ENCODE peak calls at places on chromosomes 2 and 18, in five cellular contexts. T is progenitor cell of endocrine pancreas, M is PC-3, I is CD14-positive monocyte, Q is heart left ventricle. Z is an unnamed sample.

GRCh38 chr2:182368446-182368845 is 58.4 kb downstream of the PDE1A start:
- DNase-seq in I (no peak), M (no peak), Q (no peak), T (no peak), Z (no peak)

GRCh38 chr2:147320148-147320547 is 524.7 kb upstream of the ACVR2A start:
- DNase-seq in T (no peak), M (no peak), I (no peak), Q (no peak), Z (no peak)

GRCh38 chr18:49690307-49690706 is 123.0 kb downstream of the ACAA2 start:
- DNase-seq in M (peak; percentile 78), Q (no peak), T (no peak), I (no peak), Z (no peak)

GRCh38 chr18:79983793-79984192 is 4.6 kb downstream of the TXNL4A start:
- DNase-seq in T (no peak), I (no peak), M (no peak), Q (no peak), Z (no peak)

GRCh38 chr2:64913357-64913869 is 75.8 kb upstream of the SLC1A4 start:
- DNase-seq in Q (no peak), T (peak; percentile 40), I (no peak), M (peak; percentile 48), Z (no peak)

GRCh38 chr18:31581498-31582197 is 10.0 kb upstream of the TTR start:
- DNase-seq in M (peak; percentile 7), I (no peak), T (no peak), Q (no peak), Z (no peak)

GRCh38 chr18:422966-423365 is 77.5 kb downstream of the COLEC12 start:
- DNase-seq in Q (no peak), M (no peak), I (no peak), T (no peak), Z (no peak)

GRCh38 chr2:105224444-105224843 is 17.1 kb upstream of the GPR45 start:
- DNase-seq in I (no peak), M (no peak), T (no peak), Q (no peak), Z (no peak)

GRCh38 chr2:46365913-46366674 is 68.9 kb downstream of the EPAS1 start:
- DNase-seq in Q (no peak), I (no peak), M (peak; percentile 27), T (no peak), Z (no peak)

GRCh38 chr2:46367286-46367685 is 70.1 kb downstream of the EPAS1 start:
- DNase-seq in M (no peak), T (no peak), Q (no peak), I (no peak), Z (no peak)

GRCh38 chr2:46364797-46365457 is 67.7 kb downstream of the EPAS1 start:
- DNase-seq in Q (no peak), I (no peak), M (peak; percentile 83), T (no peak), Z (no peak)

GRCh38 chr2:46368416-46368815 is 71.2 kb downstream of the EPAS1 start:
- DNase-seq in I (no peak), M (no peak), Q (no peak), T (no peak), Z (no peak)

GRCh38 chr2:46366675-46367067 is 69.5 kb downstream of the EPAS1 start:
- DNase-seq in T (no peak), Q (no peak), M (no peak), I (no peak), Z (no peak)
- TF ChIP-seq CTCF in T (no peak), Q (no peak), M (no peak), I (no peak), Z (peak; percentile 41)

DNA sequence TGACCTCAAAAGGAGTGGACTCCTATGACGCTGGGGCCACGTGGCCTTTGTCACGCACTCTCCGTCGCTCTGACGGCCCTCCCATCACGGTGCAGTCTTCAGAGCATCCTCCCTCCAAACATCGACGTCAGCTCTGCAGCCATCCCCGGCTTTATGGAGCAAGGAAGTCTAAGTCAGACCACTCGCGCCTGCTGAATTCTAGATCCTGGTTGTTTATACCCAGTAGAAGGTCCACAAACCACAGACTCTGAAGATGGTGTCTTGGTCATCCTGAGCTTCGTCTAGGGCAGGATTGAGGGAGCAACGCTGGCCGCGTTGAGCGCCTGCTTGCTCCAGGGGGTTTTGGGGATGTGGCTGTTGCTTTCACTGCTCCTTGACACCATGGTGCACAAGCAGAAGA is 228.0 kb upstream of the SALL3 start:
- DNase-seq in I (no peak), T (no peak), M (no peak), Q (no peak), Z (no peak)
- TF ChIP-seq CTCF in I (no peak), T (no peak), M (no peak), Q (no peak), Z (no peak)

DNA sequence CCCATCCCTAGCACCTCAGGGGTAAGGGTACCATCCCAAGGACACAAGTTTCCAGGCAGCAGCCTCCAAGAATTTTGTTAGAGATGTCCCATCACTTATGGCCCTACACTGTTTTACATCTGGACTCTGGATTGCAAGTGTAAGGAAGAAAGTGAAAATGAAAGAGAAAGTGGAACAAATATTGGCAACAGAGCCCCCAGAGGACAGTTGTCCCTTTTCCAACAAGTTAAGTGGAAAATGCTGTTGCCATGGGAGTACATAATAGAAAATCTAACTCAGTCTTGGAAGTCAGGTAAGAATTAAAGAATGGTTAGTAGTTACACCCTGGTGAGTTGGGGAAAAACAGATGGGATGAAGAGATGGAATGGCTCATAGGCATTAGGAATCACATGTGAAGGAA is 50.6 kb downstream of the TTC21B start:
- DNase-seq in Q (no peak), I (no peak), T (no peak), M (no peak), Z (no peak)
- TF ChIP-seq CTCF in Q (no peak), I (no peak), T (no peak), M (peak; percentile 12), Z (peak; percentile 44)

DNA sequence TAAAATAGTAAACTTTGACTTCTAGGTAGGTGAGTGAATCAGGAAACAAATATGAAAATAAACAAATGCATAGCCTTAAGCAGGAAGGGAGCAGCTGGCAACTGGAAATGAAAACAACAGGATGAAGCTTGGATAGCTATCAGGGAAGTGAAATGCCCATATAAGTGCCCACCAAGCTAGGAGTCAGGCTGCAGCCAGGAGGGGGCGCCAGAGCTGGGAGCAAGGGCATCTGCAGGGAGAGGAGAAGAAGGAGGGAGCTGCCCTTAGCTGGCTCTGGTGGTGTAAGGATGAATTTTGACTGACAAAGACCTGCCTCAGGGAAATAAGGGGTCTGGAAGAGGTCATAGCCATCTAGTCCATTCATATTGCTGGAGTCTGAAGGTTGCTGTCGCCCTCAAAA is 298.3 kb downstream of the TDRD15 start:
- DNase-seq in Q (no peak), T (no peak), I (no peak), M (no peak), Z (no peak)
- TF ChIP-seq CTCF in Q (peak; percentile 13), T (peak; percentile 62), I (peak; percentile 27), M (peak; percentile 38), Z (peak; percentile 33)

DNA sequence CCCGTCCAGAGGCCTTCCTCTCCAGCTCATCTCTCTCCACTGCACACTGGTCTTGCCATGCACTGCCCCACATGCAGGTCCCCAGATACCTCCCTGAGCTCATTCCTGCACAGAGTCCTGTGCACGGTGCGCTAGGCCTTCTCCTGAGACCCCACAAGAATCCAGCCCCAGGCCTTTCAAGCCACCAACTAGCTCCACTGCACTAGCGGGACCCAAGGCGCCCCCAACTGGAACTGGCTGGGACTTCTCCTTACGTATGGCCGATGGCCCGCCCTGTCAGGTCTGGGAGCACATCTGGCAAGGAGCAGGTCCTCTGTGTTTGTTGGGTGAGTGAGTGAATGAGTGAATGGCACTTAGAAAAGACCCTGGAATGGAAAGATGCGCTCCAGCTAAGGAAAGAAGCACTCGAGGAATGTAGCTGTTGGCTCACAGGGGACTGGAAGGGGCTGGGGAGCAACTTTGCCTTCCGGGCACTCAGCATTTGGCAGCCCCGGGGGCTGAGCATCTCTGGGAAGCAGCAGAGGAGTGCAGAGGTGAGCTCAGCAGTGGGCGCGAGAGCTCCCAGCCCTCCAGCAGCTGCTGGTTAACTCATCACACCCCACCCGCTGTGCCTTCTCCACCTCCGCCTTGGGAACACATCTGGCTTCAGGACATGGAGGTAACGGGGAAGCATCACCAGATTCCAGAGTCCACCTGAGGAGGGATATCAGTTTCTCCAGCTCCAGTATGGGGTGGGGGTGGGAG is 223.1 kb downstream of the GLI2 start:
- DNase-seq in Q (no peak), T (no peak), M (no peak), I (no peak), Z (no peak)
- TF ChIP-seq CTCF in Q (no peak), T (peak; percentile 21), M (peak; percentile 52), I (no peak), Z (peak; percentile 68)

DNA sequence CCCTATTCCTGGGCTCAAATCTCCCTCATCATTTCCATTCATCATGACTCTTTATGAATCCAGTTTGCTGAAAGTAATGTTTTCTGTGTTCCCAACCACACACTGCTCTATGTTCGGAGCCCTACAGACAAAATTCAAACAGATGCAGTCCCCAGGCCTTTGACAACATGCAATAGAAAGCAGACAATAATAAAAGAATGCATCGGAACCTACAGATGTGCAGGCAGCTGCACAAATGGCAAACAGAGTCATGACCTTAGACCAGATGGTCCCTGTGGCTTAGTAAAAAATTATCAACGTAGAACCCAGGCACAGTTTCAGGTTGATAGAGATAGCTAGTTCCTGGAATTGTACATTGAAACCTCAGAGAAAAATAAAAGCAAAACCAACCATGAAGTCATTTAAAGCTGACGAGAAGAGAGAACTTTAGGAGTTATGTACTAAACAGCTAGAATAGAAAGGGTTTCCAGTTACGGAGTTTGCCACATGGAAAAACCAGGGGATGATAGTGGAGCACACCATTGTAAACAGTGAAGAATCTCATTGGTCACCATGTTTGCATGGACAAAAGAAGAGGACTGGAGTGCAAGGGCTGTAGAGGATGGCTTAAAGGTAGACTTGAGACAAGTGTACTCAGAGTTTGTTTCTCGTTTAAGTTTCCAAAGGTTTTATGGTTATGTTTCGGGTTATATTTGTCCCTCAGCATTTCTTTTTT is 23.2 kb upstream of the ACVR1 start:
- DNase-seq in Q (no peak), I (no peak), T (no peak), M (no peak), Z (no peak)
- TF ChIP-seq CTCF in Q (no peak), I (no peak), T (no peak), M (no peak), Z (no peak)

GRCh38 chr2:162474006-162474405 is 130.1 kb downstream of the GCA start:
- DNase-seq in Q (no peak), M (no peak), I (no peak), T (no peak), Z (no peak)

GRCh38 chr2:162475661-162476060 is 131.7 kb downstream of the GCA start:
- DNase-seq in Q (no peak), M (peak; percentile 56), I (no peak), T (peak; percentile 40), Z (no peak)

GRCh38 chr2:162480067-162480466 is 136.1 kb downstream of the GCA start:
- DNase-seq in I (no peak), T (no peak), M (peak; percentile 79), Q (no peak), Z (no peak)

GRCh38 chr2:162478721-162479129 is 134.8 kb downstream of the GCA start:
- DNase-seq in Q (no peak), I (no peak), M (peak; percentile 75), T (no peak), Z (no peak)

GRCh38 chr2:162477011-162477410 is 133.1 kb downstream of the GCA start:
- DNase-seq in Q (no peak), I (no peak), M (no peak), T (no peak), Z (no peak)
- TF ChIP-seq CTCF in Q (no peak), I (no peak), M (no peak), T (no peak), Z (no peak)

Z was measured in chondrocyte.